ENCODE peak calls at places on chromosome 18, in four cellular contexts. One of them, this sample, is unnamed.

GRCh38 chr18:68763082-68763481 is 34.8 kb upstream of the CCDC102B start:
- DNase-seq in prostate gland: no peak
- DNase-seq in HCT116: no peak
- DNase-seq in GM12878: no peak
- DNase-seq in this sample: no peak

GRCh38 chr18:41967680-41968079 is 12.6 kb downstream of the PIK3C3 start:
- DNase-seq in prostate gland: no peak
- DNase-seq in HCT116: no peak
- DNase-seq in GM12878: no peak
- DNase-seq in this sample: no peak

GRCh38 chr18:50203801-50204604 is 9.1 kb upstream of the MYO5B start:
- DNase-seq in prostate gland: peak; percentile 55
- DNase-seq in HCT116: peak; percentile 49
- DNase-seq in GM12878: no peak
- DNase-seq in this sample: no peak

GRCh38 chr18:36012891-36013290 is 40.4 kb downstream of the RMP24 start:
- DNase-seq in prostate gland: no peak
- DNase-seq in HCT116: no peak
- DNase-seq in GM12878: no peak
- DNase-seq in this sample: no peak

GRCh38 chr18:35343488-35343935 is 708 bp downstream of the ZNF24 start:
- DNase-seq in prostate gland: no peak
- DNase-seq in HCT116: no peak
- DNase-seq in GM12878: no peak
- DNase-seq in this sample: no peak

GRCh38 chr18:60112369-60112768 is 212.6 kb downstream of the PMAIP1 start:
- DNase-seq in prostate gland: no peak
- DNase-seq in HCT116: no peak
- DNase-seq in GM12878: no peak
- DNase-seq in this sample: no peak

GRCh38 chr18:40004246-40004645 is 1950.8 kb upstream of the PIK3C3 start:
- DNase-seq in prostate gland: no peak
- DNase-seq in HCT116: no peak
- DNase-seq in GM12878: no peak
- DNase-seq in this sample: no peak

GRCh38 chr18:76376668-76377358 is 118.2 kb downstream of the ZNF516 start:
- DNase-seq in prostate gland: no peak
- DNase-seq in HCT116: no peak
- DNase-seq in GM12878: no peak
- DNase-seq in this sample: no peak

GRCh38 chr18:25734336-25734735 is 356.1 kb downstream of the SS18 start:
- DNase-seq in prostate gland: no peak
- DNase-seq in HCT116: no peak
- DNase-seq in GM12878: no peak
- DNase-seq in this sample: no peak

GRCh38 chr18:60277855-60278480 is 94.6 kb downstream of the MC4R start:
- DNase-seq in prostate gland: no peak
- DNase-seq in HCT116: no peak
- DNase-seq in GM12878: no peak
- DNase-seq in this sample: no peak

GRCh38 chr18:70024088-70024487 is 76.4 kb upstream of the CD226 start:
- DNase-seq in prostate gland: no peak
- DNase-seq in HCT116: no peak
- DNase-seq in GM12878: no peak
- DNase-seq in this sample: no peak

GRCh38 chr18:50011813-50012445 is 183.0 kb downstream of the MYO5B start:
- DNase-seq in prostate gland: peak; percentile 55
- DNase-seq in HCT116: no peak
- DNase-seq in GM12878: no peak
- DNase-seq in this sample: no peak

GRCh38 chr18:39198376-39198775 is 1632.8 kb upstream of the CELF4 start:
- DNase-seq in prostate gland: no peak
- DNase-seq in HCT116: no peak
- DNase-seq in GM12878: no peak
- DNase-seq in this sample: no peak

GRCh38 chr18:137327-137726 is 21.0 kb upstream of the USP14 start:
- DNase-seq in prostate gland: no peak
- DNase-seq in HCT116: no peak
- DNase-seq in GM12878: no peak
- DNase-seq in this sample: no peak

GRCh38 chr18:24514439-24514838 is 54.0 kb downstream of the HRH4 start:
- DNase-seq in prostate gland: no peak
- DNase-seq in HCT116: peak; percentile 84
- DNase-seq in GM12878: no peak
- DNase-seq in this sample: no peak

GRCh38 chr18:76491436-76491800 is 3.6 kb downstream of the ZNF516 start:
- DNase-seq in prostate gland: peak; percentile 80
- DNase-seq in HCT116: no peak
- DNase-seq in GM12878: no peak
- DNase-seq in this sample: no peak

GRCh38 chr18:36064027-36064808 is 3.1 kb downstream of the RPRD1A start:
- DNase-seq in prostate gland: no peak
- DNase-seq in HCT116: no peak
- DNase-seq in GM12878: no peak
- DNase-seq in this sample: no peak

GRCh38 chr18:23652232-23652631 is 10.5 kb downstream of the ANKRD29 start:
- DNase-seq in prostate gland: no peak
- DNase-seq in HCT116: no peak
- DNase-seq in GM12878: no peak
- DNase-seq in this sample: no peak

GRCh38 chr18:77110936-77111335 is 21.6 kb downstream of the MBP start:
- DNase-seq in prostate gland: no peak
- DNase-seq in HCT116: no peak
- DNase-seq in GM12878: no peak
- DNase-seq in this sample: no peak

GRCh38 chr18:58852629-58853028 is 12.0 kb upstream of the ZNF532 start:
- DNase-seq in prostate gland: no peak
- DNase-seq in HCT116: no peak
- DNase-seq in GM12878: no peak
- DNase-seq in this sample: no peak

GRCh38 chr18:28075501-28075900 is 101.4 kb downstream of the CDH2 start:
- DNase-seq in prostate gland: no peak
- DNase-seq in HCT116: no peak
- DNase-seq in GM12878: no peak
- DNase-seq in this sample: no peak

GRCh38 chr18:28805491-28805890 is 628.6 kb upstream of the CDH2 start:
- DNase-seq in prostate gland: no peak
- DNase-seq in HCT116: no peak
- DNase-seq in GM12878: no peak
- DNase-seq in this sample: no peak

GRCh38 chr18:32422185-32422584 is 48.5 kb downstream of the GAREM1 start:
- DNase-seq in prostate gland: no peak
- DNase-seq in HCT116: no peak
- DNase-seq in GM12878: no peak
- DNase-seq in this sample: no peak

GRCh38 chr18:49400398-49401072 is 59.9 kb downstream of the DYM start:
- DNase-seq in prostate gland: no peak
- DNase-seq in HCT116: no peak
- DNase-seq in GM12878: no peak
- DNase-seq in this sample: no peak

GRCh38 chr18:48838921-48839818 is 111.6 kb downstream of the SMAD7 start:
- DNase-seq in prostate gland: no peak
- DNase-seq in HCT116: no peak
- DNase-seq in GM12878: no peak
- DNase-seq in this sample: no peak

GRCh38 chr18:28112056-28112470 is 64.9 kb downstream of the CDH2 start:
- DNase-seq in prostate gland: no peak
- DNase-seq in HCT116: no peak
- DNase-seq in GM12878: no peak
- DNase-seq in this sample: no peak

GRCh38 chr18:27887287-27887686 is 289.6 kb downstream of the CDH2 start:
- DNase-seq in prostate gland: no peak
- DNase-seq in HCT116: no peak
- DNase-seq in GM12878: no peak
- DNase-seq in this sample: no peak

GRCh38 chr18:51721388-51721787 is 523.9 kb upstream of the MEX3C start:
- DNase-seq in prostate gland: no peak
- DNase-seq in HCT116: no peak
- DNase-seq in GM12878: no peak
- DNase-seq in this sample: no peak

GRCh38 chr18:42306208-42306980 is 351.4 kb downstream of the PIK3C3 start:
- DNase-seq in prostate gland: no peak
- DNase-seq in HCT116: no peak
- DNase-seq in GM12878: no peak
- DNase-seq in this sample: no peak

GRCh38 chr18:7822435-7823425 is 255.6 kb downstream of the PTPRM start:
- DNase-seq in prostate gland: no peak
- DNase-seq in HCT116: no peak
- DNase-seq in GM12878: no peak
- DNase-seq in this sample: no peak

GRCh38 chr18:36132756-36133155 is 3.1 kb downstream of the ELP2 start:
- DNase-seq in prostate gland: no peak
- DNase-seq in HCT116: no peak
- DNase-seq in GM12878: no peak
- DNase-seq in this sample: no peak

GRCh38 chr18:67035026-67035425 is 431.1 kb upstream of the CDH19 start:
- DNase-seq in prostate gland: no peak
- DNase-seq in HCT116: no peak
- DNase-seq in GM12878: no peak
- DNase-seq in this sample: no peak

GRCh38 chr18:59540819-59541218 is 156.4 kb downstream of the CCBE1 start:
- DNase-seq in prostate gland: no peak
- DNase-seq in HCT116: no peak
- DNase-seq in GM12878: no peak
- DNase-seq in this sample: no peak

GRCh38 chr18:54679318-54680149 is 88.5 kb downstream of the DYNAP start:
- DNase-seq in prostate gland: peak; percentile 39
- DNase-seq in HCT116: peak; percentile 62
- DNase-seq in GM12878: peak; percentile 9
- DNase-seq in this sample: no peak

DNA sequence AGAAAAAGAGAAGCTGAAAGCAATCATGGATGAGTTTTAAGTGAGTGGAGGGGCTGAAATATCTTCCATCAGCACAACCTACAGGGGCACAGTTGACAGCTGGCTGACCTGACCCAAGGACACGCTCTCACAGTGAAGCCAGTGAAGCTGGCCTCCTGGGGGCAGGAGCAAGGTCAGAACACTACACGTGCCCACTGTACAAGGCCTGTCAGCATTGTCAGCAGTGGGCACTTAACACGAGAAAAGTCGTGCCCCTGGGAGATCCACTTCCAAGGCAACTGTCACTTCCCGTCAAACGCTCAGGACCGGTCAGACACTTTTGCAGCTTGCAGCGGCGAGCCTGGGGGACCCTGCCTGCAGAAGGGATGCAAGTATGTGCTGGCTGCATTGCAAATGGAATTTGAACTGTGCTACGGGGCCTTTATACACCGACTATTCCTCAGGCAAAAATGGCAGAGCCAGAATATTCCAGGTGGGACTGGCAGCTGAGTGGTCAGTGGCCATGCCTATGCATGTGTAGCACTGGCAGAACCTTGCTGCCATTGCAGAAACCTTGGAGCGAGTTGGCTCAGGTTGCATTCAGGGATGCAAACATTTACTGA is 176.2 kb downstream of the BCL2 start:
- DNase-seq in prostate gland: no peak
- DNase-seq in HCT116: no peak
- DNase-seq in GM12878: no peak
- DNase-seq in this sample: no peak
- H3K4me3 ChIP-seq in prostate gland: no peak overlapping the region
- H3K4me3 ChIP-seq in HCT116: no peak overlapping the region
- H3K4me3 ChIP-seq in GM12878: peak overlapping the region; percentile 53
- H3K4me3 ChIP-seq in this sample: no peak overlapping the region

DNA sequence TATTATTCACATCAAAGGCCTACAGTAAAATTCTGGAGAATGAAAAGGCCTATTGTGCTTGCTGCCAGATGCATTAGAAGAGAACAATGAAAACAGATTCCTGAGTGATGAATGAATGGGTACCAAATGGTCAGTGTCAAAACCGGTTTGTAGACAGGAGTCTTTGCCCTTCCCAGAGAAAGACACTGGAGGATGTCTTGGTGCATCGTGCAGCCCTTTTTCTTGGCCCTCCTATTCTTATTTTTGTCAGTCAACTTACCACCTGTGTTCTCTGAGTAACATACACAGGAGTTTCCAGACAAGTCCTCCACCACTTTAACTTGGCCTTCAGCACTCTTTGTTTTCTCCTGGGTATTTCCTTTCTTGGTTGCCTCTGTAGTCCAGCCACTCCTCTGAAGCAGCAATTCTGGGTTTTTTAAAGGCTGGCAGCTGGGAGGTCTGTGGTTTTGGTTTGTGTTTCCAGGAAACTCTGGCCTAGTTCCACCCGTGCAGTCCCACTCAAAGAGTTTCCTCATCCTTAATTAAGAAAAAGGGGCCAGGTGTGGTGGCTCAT is 29.4 kb downstream of the PSTPIP2 start:
- DNase-seq in prostate gland: no peak
- DNase-seq in HCT116: no peak
- DNase-seq in GM12878: no peak
- DNase-seq in this sample: no peak
- TF ChIP-seq POLR2AphosphoS5 in prostate gland: no peak
- TF ChIP-seq POLR2AphosphoS5 in HCT116: no peak
- TF ChIP-seq POLR2AphosphoS5 in GM12878: no peak
- TF ChIP-seq POLR2AphosphoS5 in this sample: no peak

DNA sequence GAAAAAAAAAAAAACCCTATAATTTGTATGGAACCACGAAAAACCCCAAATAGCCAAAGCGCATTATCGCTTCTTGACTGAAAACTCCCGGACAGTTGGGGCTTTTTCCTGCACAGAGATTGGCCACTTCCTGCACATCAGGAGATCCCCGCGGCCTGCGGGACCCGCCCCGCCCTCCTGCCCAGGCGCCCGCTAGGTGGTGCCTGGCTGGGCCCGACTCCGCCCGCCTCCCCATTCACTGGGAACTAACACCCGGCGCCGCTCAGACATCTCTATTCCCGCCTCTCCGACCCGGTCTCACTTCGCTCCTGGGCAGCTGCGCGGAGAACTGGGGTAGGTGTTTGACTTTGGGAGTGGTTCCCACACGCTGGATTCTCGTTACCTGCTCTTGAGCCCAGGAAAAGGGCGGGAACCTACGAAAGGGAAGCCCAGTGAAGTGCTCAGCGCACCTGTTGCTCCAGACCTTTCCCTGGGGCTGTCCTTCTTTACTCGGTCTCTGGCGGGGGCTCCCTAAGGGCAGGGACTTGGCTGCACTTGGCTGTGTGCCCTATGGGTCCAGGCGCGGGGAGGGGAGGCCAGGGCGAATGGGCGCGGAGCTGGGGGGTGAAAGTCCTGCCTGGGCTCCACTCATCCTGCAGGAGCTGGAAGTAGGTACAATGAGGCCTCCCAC is at the start of gene HMSD:
- DNase-seq in prostate gland: no peak
- DNase-seq in HCT116: peak; percentile 43
- DNase-seq in GM12878: peak; percentile 57
- DNase-seq in this sample: no peak
- H3K4me3 ChIP-seq in prostate gland: no peak within 1 kb of the TSS
- H3K4me3 ChIP-seq in HCT116: peak within 1 kb of the TSS; percentile 42
- H3K4me3 ChIP-seq in GM12878: peak within 1 kb of the TSS; percentile 89
- H3K4me3 ChIP-seq in this sample: peak within 1 kb of the TSS; percentile 32

DNA sequence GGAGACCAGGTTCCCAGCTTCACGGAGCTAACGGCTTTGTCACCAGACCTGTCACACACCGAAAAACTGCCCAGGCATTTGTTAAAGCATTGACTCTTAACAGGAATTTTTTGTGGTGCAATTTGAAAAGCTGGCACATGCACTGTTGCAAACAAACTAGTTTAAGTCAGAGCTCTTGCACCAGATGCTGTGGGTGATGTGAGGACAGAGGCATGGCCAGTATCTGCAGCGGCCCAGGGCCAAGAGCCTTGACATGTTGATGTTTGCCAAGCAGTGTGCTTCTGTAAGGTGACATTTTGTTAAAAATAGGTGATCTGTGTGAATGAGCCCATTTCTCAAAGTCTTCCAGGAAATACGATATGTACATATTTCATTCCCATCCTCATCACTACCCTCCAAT is 142.5 kb downstream of the MTCL1 start:
- DNase-seq in prostate gland: no peak
- DNase-seq in HCT116: no peak
- DNase-seq in GM12878: no peak
- DNase-seq in this sample: no peak
- TF ChIP-seq POLR2AphosphoS5 in prostate gland: no peak
- TF ChIP-seq POLR2AphosphoS5 in HCT116: no peak
- TF ChIP-seq POLR2AphosphoS5 in GM12878: no peak
- TF ChIP-seq POLR2AphosphoS5 in this sample: no peak

This sample was measured in esophagus muscularis mucosa.